ENCODE peak calls at places on chromosomes 16 and 17, in four cellular contexts. R is activated CD4-positive, alpha-beta T cell treated with anti-CD3 and anti-CD28 coated beads for 48 hours; Y is HFFc6; F is naive thymus-derived CD8-positive, alpha-beta T cell. D is an unnamed sample.

GRCh38 chr17:29613371-29613837 is 9.3 kb downstream of the CORO6 start:
- DNase-seq in R (peak; percentile 99), Y (no peak), F (peak; percentile 92), D (peak; percentile 88)

GRCh38 chr16:12311887-12312286 is 335.4 kb downstream of the SNX29 start:
- DNase-seq in R (no peak), Y (no peak), F (no peak), D (no peak)

GRCh38 chr16:16083421-16084156 is 134.2 kb downstream of the ABCC1 start:
- DNase-seq in R (peak; percentile 54), F (no peak), Y (peak; percentile 12), D (no peak)

GRCh38 chr17:39261286-39261685 is 35.5 kb upstream of the STAC2 start:
- DNase-seq in F (no peak), R (peak; percentile 61), Y (no peak), D (no peak)

GRCh38 chr17:27479838-27480237 is 23.6 kb downstream of the KSR1 start:
- DNase-seq in R (no peak), F (no peak), Y (no peak), D (no peak)

GRCh38 chr17:76391200-76391715 is 6.8 kb downstream of the SPHK1 start:
- DNase-seq in Y (no peak), F (no peak), R (no peak), D (no peak)

GRCh38 chr16:30948956-30949654 is at the start of gene ORAI3:
- DNase-seq in R (peak; percentile 58), Y (peak; percentile 62), F (peak; percentile 24), D (peak; percentile 33)

GRCh38 chr17:78555741-78556401 is 21.3 kb downstream of the DNAH17 start:
- DNase-seq in Y (no peak), F (no peak), R (no peak), D (no peak)

GRCh38 chr16:68524069-68524820 is 14.8 kb upstream of the ZFP90 start:
- DNase-seq in Y (no peak), F (no peak), R (no peak), D (no peak)

GRCh38 chr17:81440511-81441244 is 45.4 kb downstream of the BAHCC1 start:
- DNase-seq in F (no peak), Y (no peak), R (peak; percentile 49), D (no peak)

GRCh38 chr17:76983075-76983411 is 114.8 kb downstream of the MGAT5B start:
- DNase-seq in F (no peak), Y (no peak), R (no peak), D (no peak)

GRCh38 chr16:15829460-15829859 is 27.4 kb downstream of the MYH11 start:
- DNase-seq in R (no peak), Y (no peak), F (no peak), D (no peak)

GRCh38 chr17:40480501-40481003 is 20.9 kb downstream of the TNS4 start:
- DNase-seq in F (peak; percentile 86), R (peak; percentile 93), Y (peak; percentile 22), D (peak; percentile 92)

GRCh38 chr17:43217614-43218087 is 6.0 kb downstream of the TMEM106A start:
- DNase-seq in F (no peak), Y (no peak), R (peak; percentile 48), D (no peak)

GRCh38 chr16:30721167-30721566 is 22.2 kb downstream of the SRCAP start:
- DNase-seq in F (no peak), R (no peak), Y (no peak), D (no peak)

GRCh38 chr17:57557793-57558681 is 187.1 kb downstream of the CCDC182 start:
- DNase-seq in F (no peak), Y (peak; percentile 63), R (no peak), D (no peak)

GRCh38 chr17:67672592-67672991 is 45.1 kb upstream of the NOL11 start:
- DNase-seq in Y (no peak), R (no peak), F (no peak), D (no peak)

GRCh38 chr17:45398800-45399199 is 33.9 kb downstream of the ARHGAP27 start:
- DNase-seq in Y (no peak), R (no peak), F (no peak), D (no peak)

GRCh38 chr16:23527961-23528634 is 17.8 kb upstream of the GGA2 start:
- DNase-seq in R (no peak), Y (no peak), F (no peak), D (no peak)